ENCODE peak calls at places on chromosomes 6 and 20, in six cellular contexts. T is HCT116, V is SK-N-SH, K is K562, U is endothelial cell of umbilical vein, Y is HepG2. L is an unnamed sample.

GRCh38 chr20:58712823-58713731 is 20.5 kb downstream of the NPEPL1 start:
- DNase-seq in T (no peak), V (peak; percentile 19), K (no peak), U (no peak), Y (no peak), L (no peak)

GRCh38 chr20:49775229-49775693 is 37.4 kb upstream of the SLC9A8 start:
- DNase-seq in T (peak; percentile 77), V (no peak), K (peak; percentile 72), U (peak; percentile 98), Y (peak; percentile 96), L (no peak)

GRCh38 chr6:116217069-116217468 is 36.8 kb downstream of the TSPYL4 start:
- DNase-seq in T (peak; percentile 24), V (no peak), K (peak; percentile 51), U (peak; percentile 61), Y (peak; percentile 56), L (no peak)

GRCh38 chr6:21885532-21886089 is 292.1 kb downstream of the SOX4 start:
- DNase-seq in T (no peak), V (peak; percentile 55), K (no peak), U (peak; percentile 93), Y (no peak), L (no peak)

GRCh38 chr6:147724454-147724853 is 216.0 kb downstream of the SAMD5 start:
- DNase-seq in T (no peak), V (no peak), K (no peak), U (no peak), Y (no peak), L (no peak)

GRCh38 chr6:98775205-98775604 is 59.2 kb upstream of the POU3F2 start:
- DNase-seq in T (no peak), V (no peak), K (no peak), U (no peak), Y (no peak), L (no peak)

GRCh38 chr6:42637681-42638080 is 73.9 kb downstream of the UBR2 start:
- DNase-seq in T (no peak), V (no peak), K (no peak), U (no peak), Y (no peak), L (no peak)

GRCh38 chr20:39775110-39775509 is 813.0 kb downstream of the DHX35 start:
- DNase-seq in T (no peak), V (no peak), K (no peak), U (peak; percentile 62), Y (no peak), L (no peak)

GRCh38 chr20:4112490-4113420 is 97.4 kb upstream of the RNF24 start:
- DNase-seq in T (no peak), V (peak; percentile 42), K (no peak), U (peak; percentile 60), Y (no peak), L (no peak)

GRCh38 chr6:46626976-46627375 is 25.6 kb downstream of the CYP39A1 start:
- DNase-seq in T (no peak), V (no peak), K (no peak), U (no peak), Y (no peak), L (no peak)

GRCh38 chr6:138833819-138834539 is 38.1 kb downstream of the ECT2L start:
- DNase-seq in T (no peak), V (no peak), K (no peak), U (no peak), Y (no peak), L (no peak)

GRCh38 chr20:40584128-40584819 is 104.8 kb downstream of the MAFB start:
- DNase-seq in T (no peak), V (no peak), K (no peak), U (no peak), Y (no peak), L (no peak)

GRCh38 chr20:38805958-38806854 is 709 bp downstream of the PPP1R16B start:
- DNase-seq in T (no peak), V (peak; percentile 76), K (peak; percentile 37), U (peak; percentile 30), Y (no peak), L (no peak)

GRCh38 chr20:43658068-43658722 is 8.7 kb upstream of the MYBL2 start:
- DNase-seq in T (no peak), V (no peak), K (peak; percentile 69), U (no peak), Y (peak; percentile 79), L (no peak)

GRCh38 chr6:160348552-160349441 is 619 bp downstream of the SLC22A3 start:
- DNase-seq in T (no peak), V (peak; percentile 27), K (no peak), U (no peak), Y (peak; percentile 87), L (no peak)

GRCh38 chr20:13017235-13017634 is 8.5 kb downstream of the SPTLC3 start:
- DNase-seq in T (no peak), V (no peak), K (no peak), U (no peak), Y (no peak), L (no peak)

GRCh38 chr20:38290829-38291581 is 13.0 kb upstream of the BPI start:
- DNase-seq in T (no peak), V (peak; percentile 42), K (peak; percentile 51), U (peak; percentile 33), Y (peak; percentile 87), L (no peak)

GRCh38 chr20:45322952-45323383 is 14.9 kb upstream of the MATN4 start:
- DNase-seq in T (peak; percentile 31), V (no peak), K (peak; percentile 84), U (peak; percentile 41), Y (peak; percentile 86), L (no peak)

GRCh38 chr6:5497896-5498578 is 236.7 kb downstream of the FARS2 start:
- DNase-seq in T (no peak), V (peak; percentile 10), K (no peak), U (peak; percentile 14), Y (no peak), L (peak; percentile 88)

GRCh38 chr20:47406849-47407682 is 50.6 kb upstream of the ZMYND8 start:
- DNase-seq in T (no peak), V (no peak), K (no peak), U (no peak), Y (no peak), L (no peak)

GRCh38 chr20:46261456-46262253 is 46.6 kb downstream of the CDH22 start:
- DNase-seq in T (no peak), V (no peak), K (no peak), U (no peak), Y (no peak), L (no peak)

GRCh38 chr20:45934046-45934586 is 367 bp upstream of the PCIF1 start:
- DNase-seq in T (peak; percentile 15), V (peak; percentile 81), K (peak; percentile 53), U (no peak), Y (no peak), L (no peak)

GRCh38 chr6:135129139-135129867 is 51.8 kb upstream of the MYB start:
- DNase-seq in T (no peak), V (no peak), K (no peak), U (no peak), Y (no peak), L (peak; percentile 61)

GRCh38 chr6:6614096-6614964 is 25.8 kb downstream of the LY86 start:
- DNase-seq in T (no peak), V (no peak), K (no peak), U (no peak), Y (no peak), L (no peak)

GRCh38 chr6:5786321-5787053 is 220.2 kb downstream of the NRN1 start:
- DNase-seq in T (no peak), V (no peak), K (no peak), U (no peak), Y (no peak), L (no peak)

GRCh38 chr6:150898390-150899170 is 33.1 kb downstream of the MTHFD1L start:
- DNase-seq in T (no peak), V (no peak), K (no peak), U (no peak), Y (no peak), L (peak; percentile 74)

GRCh38 chr6:121110733-121111132 is 223.5 kb downstream of the TBC1D32 start:
- DNase-seq in T (no peak), V (no peak), K (no peak), U (no peak), Y (no peak), L (no peak)

DNA sequence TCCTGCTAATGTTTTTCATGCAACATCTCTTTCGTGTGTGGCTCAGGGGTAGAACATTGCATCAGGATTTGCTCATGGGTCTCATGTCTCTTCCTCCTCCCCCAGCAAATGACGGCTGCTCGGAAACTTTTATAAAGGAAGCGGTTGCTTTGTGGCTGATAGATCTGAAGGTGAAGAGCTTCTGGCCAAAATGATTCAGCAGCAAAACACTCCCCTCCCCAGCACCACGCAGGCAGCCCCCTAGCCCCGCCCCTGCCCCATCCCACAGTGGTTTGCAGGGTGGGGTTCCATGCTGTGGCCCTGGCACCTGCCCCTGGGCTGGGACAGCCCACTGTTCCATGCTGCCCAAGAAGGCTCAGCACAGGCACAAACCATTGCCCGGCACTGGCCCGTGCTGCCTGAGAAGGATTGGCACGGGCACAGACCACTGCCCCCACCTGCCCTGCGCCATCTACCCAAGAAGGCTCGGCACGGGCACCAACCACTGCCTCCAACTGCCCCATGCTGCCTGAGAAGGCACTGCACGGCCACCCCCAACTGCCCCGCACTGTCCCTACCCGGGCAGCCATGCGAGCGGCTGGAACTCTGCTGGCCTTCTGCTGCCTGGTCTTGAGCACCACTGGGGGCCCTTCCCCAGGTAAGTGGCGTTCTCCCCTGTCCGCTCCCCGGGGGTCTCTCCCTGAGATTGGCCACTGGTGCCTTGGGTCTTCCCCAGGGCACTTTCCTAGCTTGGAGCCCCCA is at the start of gene CST7:
- DNase-seq in T (no peak), V (no peak), K (no peak), U (no peak), Y (no peak), L (no peak)
- TF ChIP-seq POLR2AphosphoS5 in T (no peak), V (no peak), K (no peak), U (no peak), Y (no peak), L (no peak)

GRCh38 chr6:10589429-10589727 is 68.2 kb downstream of the GCNT2 start:
- DNase-seq in T (no peak), V (peak; percentile 22), K (no peak), U (no peak), Y (no peak), L (no peak)

GRCh38 chr6:10589983-10590382 is 68.8 kb downstream of the GCNT2 start:
- DNase-seq in T (no peak), V (no peak), K (no peak), U (no peak), Y (no peak), L (no peak)

GRCh38 chr6:10586302-10586701 is 65.2 kb downstream of the GCNT2 start:
- DNase-seq in T (no peak), V (no peak), K (no peak), U (no peak), Y (no peak), L (no peak)

GRCh38 chr6:10588562-10589428 is 67.6 kb downstream of the GCNT2 start:
- DNase-seq in T (no peak), V (no peak), K (no peak), U (no peak), Y (no peak), L (no peak)

GRCh38 chr6:10587694-10588392 is 66.7 kb downstream of the GCNT2 start:
- DNase-seq in T (no peak), V (no peak), K (peak; percentile 38), U (no peak), Y (no peak), L (no peak)
- H3K9ac ChIP-seq in T (no peak overlapping the region), V (no peak overlapping the region), K (no peak overlapping the region), U (no peak overlapping the region), Y (no peak overlapping the region), L (no peak overlapping the region)

GRCh38 chr20:35473684-35474083 is 18.3 kb downstream of the CEP250 start:
- DNase-seq in T (no peak), V (no peak), K (no peak), U (no peak), Y (no peak), L (no peak)
- H3K36me3 ChIP-seq in T (peaks cover 33% of the 10 kb centered on the region), V (peaks cover 76% of the 10 kb centered on the region), K (peaks cover 90% of the 10 kb centered on the region), U (peaks cover 39% of the 10 kb centered on the region), Y (peaks cover 44% of the 10 kb centered on the region), L (peaks cover 93% of the 10 kb centered on the region)

GRCh38 chr6:11414564-11414963 is 123.0 kb upstream of the TMEM170B start:
- DNase-seq in T (peak; percentile 57), V (no peak), K (no peak), U (peak; percentile 43), Y (peak; percentile 78), L (no peak)
- TF ChIP-seq POLR2AphosphoS5 in T (peak; percentile 32), V (no peak), K (no peak), U (no peak), Y (peak; percentile 34), L (no peak)